ENCODE peak calls at places on chromosome 10, in five cellular contexts. B is endodermal cell, E is tibial nerve, C is transverse colon, T is lung. V is an unnamed sample.
A peak's percentile ranks its signal among the peaks of the same experiment; 100 is the strongest.

GRCh38 chr10:76644481-76644880 is 993.1 kb downstream of the KCNMA1 start:
- DNase-seq in T (no peak), C (no peak), B (no peak), E (no peak), V (no peak)

GRCh38 chr10:3807221-3807927 is 22.4 kb upstream of the KLF6 start:
- DNase-seq in T (no peak), B (no peak), E (no peak), C (no peak), V (no peak)

GRCh38 chr10:107091126-107091525 is 73.4 kb downstream of the SORCS1 start:
- DNase-seq in E (no peak), B (no peak), T (no peak), C (no peak), V (no peak)

GRCh38 chr10:71975087-71975890 is 11.1 kb downstream of the CHST3 start:
- DNase-seq in E (no peak), B (no peak), T (no peak), C (peak; percentile 55), V (peak; percentile 96)

GRCh38 chr10:69479241-69479730 is 28.0 kb downstream of the TSPAN15 start:
- DNase-seq in B (no peak), E (no peak), T (no peak), C (no peak), V (peak; percentile 43)

GRCh38 chr10:67668448-67668847 is 27.5 kb downstream of the CTNNA3 start:
- DNase-seq in B (no peak), T (no peak), E (no peak), C (no peak), V (peak; percentile 25)

GRCh38 chr10:28179490-28180099 is 123.3 kb downstream of the MPP7 start:
- DNase-seq in T (no peak), B (no peak), C (no peak), E (peak; percentile 67), V (no peak)

GRCh38 chr10:37992083-37992482 is 15.6 kb upstream of the ZNF25 start:
- DNase-seq in C (no peak), B (no peak), T (no peak), E (no peak), V (no peak)

GRCh38 chr10:117743517-117743916 is 201.0 kb downstream of the EMX2 start:
- DNase-seq in C (no peak), B (peak; percentile 16), E (no peak), T (no peak), V (no peak)

GRCh38 chr10:119507115-119507514 is 35.4 kb downstream of the RGS10 start:
- DNase-seq in B (no peak), C (no peak), E (no peak), T (no peak), V (no peak)

GRCh38 chr10:5387169-5387568 is 17.5 kb downstream of the TUBAL3 start:
- DNase-seq in T (no peak), E (no peak), C (no peak), B (no peak), V (no peak)

GRCh38 chr10:112663181-112663879 is 216.3 kb downstream of the VTI1A start:
- DNase-seq in B (no peak), T (no peak), C (no peak), E (no peak), V (no peak)

GRCh38 chr10:90722832-90723231 is 135.0 kb downstream of the HTR7 start:
- DNase-seq in B (no peak), E (no peak), C (no peak), T (no peak), V (no peak)

GRCh38 chr10:48804740-48805182 is 120.1 kb downstream of the WDFY4 start:
- DNase-seq in T (no peak), E (no peak), C (no peak), B (no peak), V (no peak)

GRCh38 chr10:114943000-114943399 is 5.0 kb downstream of the TRUB1 start:
- DNase-seq in B (no peak), T (no peak), C (no peak), E (no peak), V (peak; percentile 53)

DNA sequence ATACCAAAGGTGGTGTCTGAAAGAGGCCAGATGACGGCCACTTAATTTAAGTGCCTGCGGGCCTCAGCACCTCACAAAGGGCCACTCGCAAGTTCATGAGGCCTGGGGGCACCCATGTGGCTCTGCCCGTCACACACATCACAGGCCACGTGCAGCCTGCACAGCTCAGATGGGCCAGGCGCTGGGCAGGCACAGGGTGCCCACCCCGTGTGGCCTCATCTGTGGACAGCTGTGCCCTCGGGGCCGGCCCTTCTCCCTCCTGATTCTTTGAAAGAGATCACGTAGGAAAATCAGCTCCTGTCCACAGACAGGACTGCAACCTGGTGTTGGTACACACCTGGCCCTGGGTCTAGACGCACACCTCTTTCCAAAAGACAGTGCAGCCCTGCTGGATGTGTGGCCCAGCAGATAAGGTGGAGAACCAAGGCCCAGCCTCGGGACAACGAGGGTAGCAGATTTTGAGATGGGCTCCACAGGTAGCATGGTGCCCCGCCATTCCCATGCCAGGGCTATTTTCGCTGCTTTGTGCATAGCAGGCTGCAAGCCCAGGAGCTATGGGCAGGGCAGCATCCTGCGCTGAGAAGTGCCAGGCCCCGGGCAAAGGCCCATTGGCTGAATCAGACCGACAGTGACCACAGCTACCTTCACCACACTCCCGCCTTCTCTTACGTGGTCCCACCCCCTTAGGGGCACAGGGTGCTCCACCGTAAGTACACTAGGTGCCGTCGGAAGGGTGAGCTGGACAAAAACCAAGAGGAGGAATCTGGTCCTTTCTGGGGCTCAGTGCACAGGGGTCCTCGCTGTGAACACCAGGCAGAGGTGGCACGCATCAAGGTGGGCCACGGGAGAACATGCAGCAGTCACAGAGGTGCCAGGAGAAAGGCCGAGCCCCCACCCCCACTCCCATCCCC is 124.5 kb downstream of the EBF3 start:
- DNase-seq in C (no peak), B (no peak), E (no peak), T (no peak), V (no peak)
- H3K27ac ChIP-seq in C (no peak overlapping the region), B (no peak overlapping the region), E (no peak overlapping the region), T (no peak overlapping the region), V (no peak overlapping the region)

DNA sequence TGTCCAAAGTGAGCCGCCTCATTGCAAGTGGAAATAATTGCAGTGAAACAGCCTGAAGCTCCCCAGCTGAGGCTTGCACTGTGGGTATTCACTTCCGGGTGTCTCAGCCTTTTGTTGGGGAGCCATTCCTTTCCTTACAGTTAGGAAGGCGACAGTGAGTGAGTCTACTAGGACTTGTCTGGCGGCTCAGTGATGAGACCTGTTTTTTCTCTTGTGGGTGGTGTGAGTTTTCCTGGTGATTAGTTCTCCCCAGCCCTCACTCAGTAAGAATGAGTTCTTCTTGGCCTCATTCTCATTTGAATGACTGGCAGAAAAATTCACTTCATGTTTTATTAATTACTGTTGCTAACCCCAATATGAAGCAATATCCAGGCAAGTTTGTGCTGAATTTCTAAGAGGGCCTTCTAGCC is 2.6 kb downstream of the PGAM1 start:
- DNase-seq in E (no peak), B (no peak), C (no peak), T (no peak), V (no peak)
- H3K27ac ChIP-seq in E (no peak overlapping the region), B (peak overlapping the region; percentile 3), C (peak overlapping the region; percentile 92), T (peak overlapping the region; percentile 45), V (peak overlapping the region; percentile 13)

GRCh38 chr10:44974628-44975431 is 3.8 kb downstream of the DEPP1 start:
- DNase-seq in B (peak; percentile 90), T (peak; percentile 72), E (peak; percentile 74), C (peak; percentile 79), V (peak; percentile 64)

GRCh38 chr10:44975487-44976331 is 2.9 kb downstream of the DEPP1 start:
- DNase-seq in E (peak; percentile 73), T (no peak), B (peak; percentile 79), C (peak; percentile 51), V (peak; percentile 51)

GRCh38 chr10:44977287-44978212 is 1.1 kb downstream of the DEPP1 start:
- DNase-seq in B (no peak), C (peak; percentile 20), E (no peak), T (no peak), V (no peak)

GRCh38 chr10:44978213-44978569 is 418 bp downstream of the DEPP1 start:
- DNase-seq in T (no peak), E (no peak), B (no peak), C (peak; percentile 7), V (no peak)

GRCh38 chr10:44976352-44977198 is 2.0 kb downstream of the DEPP1 start:
- DNase-seq in B (no peak), T (no peak), E (no peak), C (no peak), V (no peak)
- H3K27ac ChIP-seq in B (no peak overlapping the region), T (peak overlapping the region; percentile 87), E (peak overlapping the region; percentile 97), C (peak overlapping the region; percentile 87), V (peak overlapping the region; percentile 91)

GRCh38 chr10:23099079-23099478 is 3.7 kb downstream of the MSRB2 start:
- DNase-seq in C (no peak), T (no peak), E (no peak), B (no peak), V (no peak)

GRCh38 chr10:23095404-23095965 is at the start of gene MSRB2:
- DNase-seq in B (peak; percentile 97), E (peak; percentile 88), T (peak; percentile 94), C (peak; percentile 95), V (peak; percentile 96)

GRCh38 chr10:23096814-23097549 is 1.6 kb downstream of the MSRB2 start:
- DNase-seq in B (no peak), C (peak; percentile 21), T (no peak), E (no peak), V (peak; percentile 19)

GRCh38 chr10:23095966-23096813 is 811 bp downstream of the MSRB2 start:
- DNase-seq in T (peak; percentile 35), B (peak; percentile 67), C (peak; percentile 48), E (peak; percentile 42), V (no peak)

DNA sequence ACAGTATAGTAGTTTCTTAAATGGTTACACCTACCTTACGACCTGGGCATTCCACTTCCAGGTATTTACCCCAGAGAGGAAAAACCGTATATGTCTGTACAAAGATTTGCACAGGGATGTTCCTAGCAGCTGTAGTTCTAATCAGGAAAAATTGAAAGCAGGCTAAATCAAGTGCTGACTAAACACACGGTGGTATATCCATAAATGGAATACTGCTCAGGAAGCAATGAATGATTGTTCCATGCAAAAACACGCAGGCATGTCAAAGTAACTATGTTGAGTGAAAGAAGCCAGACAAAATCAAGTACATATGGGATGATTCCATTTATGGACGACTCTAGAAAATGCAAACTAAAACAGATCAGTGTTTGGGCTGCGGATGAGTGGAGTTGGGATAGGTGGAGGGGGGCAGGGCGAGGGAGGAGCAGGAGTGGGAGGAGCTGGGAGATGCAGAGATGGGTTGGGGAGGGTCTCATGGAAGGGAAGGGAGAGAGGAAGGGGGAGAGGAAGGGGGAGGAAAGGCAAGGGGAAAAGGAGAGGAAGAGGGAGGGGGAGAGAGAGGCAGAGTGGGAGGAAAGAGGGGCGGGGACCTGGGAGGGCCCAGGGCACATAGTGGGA is 484 bp upstream of the MSRB2 start:
- DNase-seq in T (no peak), E (no peak), B (no peak), C (no peak), V (no peak)
- H3K27ac ChIP-seq in T (peak overlapping the region; percentile 46), E (peak overlapping the region; percentile 94), B (no peak overlapping the region), C (peak overlapping the region; percentile 96), V (peak overlapping the region; percentile 95)